ENCODE peak calls at places on chromosomes 1 and 21, in nine cellular contexts. Y, E, N, G, T, C, Z, S and K are unnamed samples.

GRCh38 chr1:22132517-22133235 is 10.2 kb downstream of the WNT4 start:
- DNase-seq in T (peak; percentile 23), S (no peak), Y (no peak), G (no peak), Z (peak; percentile 82), C (no peak), E (no peak), N (no peak), K (no peak)

GRCh38 chr1:196180847-196181593 is 427.2 kb downstream of the KCNT2 start:
- DNase-seq in G (peak; percentile 90), Y (no peak), Z (peak; percentile 83), T (no peak), S (no peak), E (no peak), N (no peak), C (no peak), K (no peak)

GRCh38 chr1:248853668-248854375 is 5.1 kb downstream of the ZNF692 start:
- DNase-seq in C (no peak), E (no peak), N (no peak), S (no peak), Y (no peak), T (no peak), Z (no peak), G (no peak), K (no peak)

GRCh38 chr1:178438432-178438831 is 58.3 kb downstream of the CLEC20A start:
- DNase-seq in T (no peak), N (no peak), C (no peak), Y (no peak), S (peak; percentile 50), Z (no peak), G (no peak), E (no peak), K (no peak)

GRCh38 chr1:165641276-165641987 is 10.4 kb downstream of the MGST3 start:
- DNase-seq in C (no peak), G (no peak), Z (no peak), Y (no peak), T (no peak), N (no peak), S (no peak), E (no peak), K (no peak)

GRCh38 chr1:56255516-56256181 is 323.7 kb downstream of the PLPP3 start:
- DNase-seq in N (no peak), C (peak; percentile 90), S (no peak), Y (peak; percentile 54), T (peak; percentile 66), G (peak; percentile 11), Z (no peak), E (no peak), K (peak; percentile 44)

GRCh38 chr1:211133393-211133840 is 531 bp downstream of the KCNH1 start:
- DNase-seq in C (no peak), S (peak; percentile 38), Z (no peak), N (no peak), G (no peak), E (no peak), Y (no peak), T (no peak), K (no peak)

GRCh38 chr1:25932321-25932720 is 26.1 kb upstream of the STMN1 start:
- DNase-seq in Z (no peak), N (no peak), G (no peak), Y (no peak), E (no peak), C (no peak), S (no peak), T (no peak), K (no peak)

GRCh38 chr1:8182034-8182761 is 135.7 kb upstream of the SLC45A1 start:
- DNase-seq in E (no peak), C (no peak), Y (peak; percentile 60), Z (peak; percentile 98), T (no peak), G (no peak), S (no peak), N (peak; percentile 61), K (no peak)

GRCh38 chr21:29538115-29538514 is 239.4 kb downstream of the BACH1 start:
- DNase-seq in S (no peak), N (no peak), E (no peak), Z (no peak), C (no peak), Y (no peak), G (no peak), T (no peak), K (no peak)

DNA sequence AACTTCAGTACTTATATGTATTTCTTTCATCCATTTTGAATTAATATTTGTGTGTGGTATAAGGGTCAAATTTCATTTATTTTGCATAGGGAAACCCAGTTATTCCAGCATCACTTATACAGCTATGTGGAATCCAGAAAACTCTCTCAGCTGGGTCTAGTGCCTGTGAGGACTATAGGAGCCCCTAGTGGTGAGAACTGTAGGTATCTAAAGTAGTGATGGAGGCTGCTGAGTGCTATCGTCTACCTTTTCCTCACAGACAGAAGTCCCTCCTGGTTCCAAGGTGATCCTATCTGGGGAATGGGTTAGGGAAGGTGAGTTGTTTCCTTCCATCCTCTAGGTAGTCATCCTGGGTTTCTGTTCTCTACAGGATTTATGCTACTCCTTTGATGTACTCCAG is 352.0 kb upstream of the C1orf87 start:
- DNase-seq in E (no peak), T (no peak), Z (peak; percentile 46), S (peak; percentile 22), N (peak; percentile 4), G (peak; percentile 0), C (no peak), Y (no peak), K (no peak)
- TF ChIP-seq CTCF in E (peak; percentile 7), T (peak; percentile 11), Z (peak; percentile 62), S (peak; percentile 46), N (peak; percentile 46), G (peak; percentile 46), C (peak; percentile 19), Y (no peak), K (no peak)

GRCh38 chr1:235264327-235264726 is 63.7 kb downstream of the ARID4B start:
- DNase-seq in T (no peak), N (no peak), Y (no peak), C (no peak), Z (no peak), S (no peak), G (no peak), E (no peak), K (no peak)
- TF ChIP-seq CTCF in T (no peak), N (no peak), Y (no peak), C (no peak), Z (no peak), S (no peak), G (no peak), E (no peak), K (no peak)

GRCh38 chr21:39314155-39315027 is 959 bp upstream of the BRWD1 start:
- DNase-seq in Z (peak; percentile 62), S (peak; percentile 74), N (peak; percentile 56), C (peak; percentile 43), E (peak; percentile 48), Y (peak; percentile 58), T (no peak), G (no peak), K (no peak)

GRCh38 chr21:39313042-39313456 is 383 bp downstream of the BRWD1 start:
- DNase-seq in C (no peak), Y (no peak), E (peak; percentile 55), Z (no peak), T (no peak), G (no peak), N (peak; percentile 43), S (peak; percentile 36), K (no peak)

GRCh38 chr21:39312112-39313041 is 1.1 kb downstream of the BRWD1 start:
- DNase-seq in Z (peak; percentile 91), Y (peak; percentile 93), S (peak; percentile 92), E (peak; percentile 90), N (peak; percentile 99), C (peak; percentile 91), T (peak; percentile 59), G (peak; percentile 56), K (peak; percentile 86)

GRCh38 chr21:39315603-39316002 is 2.2 kb upstream of the BRWD1 start:
- DNase-seq in G (no peak), N (no peak), S (no peak), E (no peak), C (no peak), Z (no peak), Y (no peak), T (no peak), K (no peak)

GRCh38 chr21:39313457-39314154 is at the start of gene BRWD1:
- DNase-seq in N (peak; percentile 88), S (peak; percentile 92), T (no peak), Y (peak; percentile 90), Z (peak; percentile 77), E (peak; percentile 77), G (no peak), C (peak; percentile 66), K (peak; percentile 48)
- TF ChIP-seq CTCF in N (peak; percentile 38), S (peak; percentile 11), T (peak; percentile 23), Y (peak; percentile 48), Z (no peak), E (no peak), G (peak; percentile 9), C (peak; percentile 35), K (no peak)

GRCh38 chr21:42973991-42974831 is at the start of gene PKNOX1:
- DNase-seq in G (peak; percentile 94), Y (peak; percentile 100), S (peak; percentile 100), E (peak; percentile 99), Z (peak; percentile 99), T (peak; percentile 97), N (peak; percentile 100), C (peak; percentile 99), K (peak; percentile 92)
- TF ChIP-seq CTCF in G (no peak), Y (no peak), S (no peak), E (no peak), Z (no peak), T (no peak), N (no peak), C (no peak), K (no peak)

GRCh38 chr1:207840380-207840779 is 70.5 kb downstream of the CD34 start:
- DNase-seq in S (no peak), Z (no peak), Y (no peak), N (no peak), G (no peak), C (no peak), E (no peak), T (no peak), K (no peak)
- TF ChIP-seq CTCF in S (no peak), Z (peak; percentile 24), Y (no peak), N (no peak), G (no peak), C (no peak), E (no peak), T (no peak), K (no peak)

DNA sequence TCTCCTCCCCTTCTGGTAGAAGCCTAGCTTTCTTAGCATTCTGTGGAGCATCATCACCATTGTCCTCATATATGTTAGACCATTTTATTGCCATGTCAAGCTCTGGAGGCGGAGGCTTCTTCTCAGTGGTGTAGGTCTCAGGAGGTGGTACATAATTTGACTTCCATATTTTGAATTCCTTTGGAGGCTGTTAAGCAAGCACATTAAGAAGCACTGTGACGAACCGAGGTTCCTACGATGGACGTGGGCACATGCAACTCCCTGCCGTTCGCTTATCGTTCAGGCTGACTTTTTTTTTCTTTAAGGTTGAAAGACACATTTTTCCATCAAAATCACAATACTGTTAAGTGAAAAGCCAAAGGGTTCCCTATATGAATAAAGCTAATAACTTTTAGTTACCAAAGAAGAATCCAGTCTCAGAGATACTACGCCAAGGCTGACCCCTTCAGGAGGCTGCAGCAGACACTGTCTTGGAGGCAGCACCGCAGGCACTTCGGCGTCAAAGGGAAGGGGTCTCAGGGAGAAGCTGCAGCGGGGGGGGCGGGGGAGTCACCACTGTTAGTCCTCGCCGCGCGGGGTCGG is 835 bp downstream of the C1orf52 start:
- DNase-seq in C (no peak), Z (peak; percentile 19), Y (no peak), N (no peak), G (no peak), E (peak; percentile 16), T (no peak), S (peak; percentile 56), K (no peak)
- TF ChIP-seq CTCF in C (no peak), Z (peak; percentile 32), Y (no peak), N (no peak), G (no peak), E (no peak), T (no peak), S (no peak), K (no peak)

GRCh38 chr1:951364-951763 is 7.7 kb downstream of the NOC2L start:
- DNase-seq in E (no peak), S (no peak), C (no peak), Y (no peak), Z (no peak), N (no peak), G (no peak), T (no peak), K (no peak)
- TF ChIP-seq CTCF in E (no peak), S (peak; percentile 51), C (no peak), Y (peak; percentile 8), Z (peak; percentile 59), N (peak; percentile 6), G (peak; percentile 49), T (no peak), K (no peak)